ENCODE peak calls at places on chromosome 1, in eight cellular contexts. H, V, N, I, U, J, X and C are unnamed samples. For H3K36me3 and H3K4me1, the result is how much of the 10 kb centered on the place peaks cover.

GRCh38 chr1:66315675-66316074 is 218.3 kb upstream of the SGIP1 start:
- DNase-seq in H (no peak), V (no peak), N (no peak), I (no peak), U (peak), J (no peak), X (peak), C (no peak)

GRCh38 chr1:156420209-156421061 is 51.4 kb downstream of the RHBG start:
- DNase-seq in H (peak), V (no peak), N (no peak), I (no peak), U (no peak), J (no peak), X (no peak), C (peak)

GRCh38 chr1:151832318-151832984 is 849 bp upstream of the RORC start:
- DNase-seq in H (no peak), V (peak), N (peak), I (no peak), U (peak), J (no peak), X (peak), C (peak)

GRCh38 chr1:156513189-156513588 is 12.6 kb upstream of the MEF2D start:
- DNase-seq in H (no peak), V (peak), N (no peak), I (no peak), U (no peak), J (no peak), X (no peak), C (no peak)

GRCh38 chr1:231550448-231550781 is 21.9 kb downstream of the TSNAX start:
- DNase-seq in H (peak), V (no peak), N (no peak), I (no peak), U (peak), J (no peak), X (no peak), C (peak)

GRCh38 chr1:84719477-84720274 is 29.4 kb upstream of the SSX2IP start:
- DNase-seq in H (no peak), V (no peak), N (no peak), I (no peak), U (no peak), J (no peak), X (no peak), C (no peak)

GRCh38 chr1:68918563-68918962 is 421.7 kb upstream of the DEPDC1 start:
- DNase-seq in H (no peak), V (no peak), N (no peak), I (no peak), U (no peak), J (no peak), X (no peak), C (no peak)

GRCh38 chr1:236064674-236065508 is at the start of gene NID1:
- DNase-seq in H (peak), V (peak), N (peak), I (peak), U (peak), J (peak), X (peak), C (no peak)

DNA sequence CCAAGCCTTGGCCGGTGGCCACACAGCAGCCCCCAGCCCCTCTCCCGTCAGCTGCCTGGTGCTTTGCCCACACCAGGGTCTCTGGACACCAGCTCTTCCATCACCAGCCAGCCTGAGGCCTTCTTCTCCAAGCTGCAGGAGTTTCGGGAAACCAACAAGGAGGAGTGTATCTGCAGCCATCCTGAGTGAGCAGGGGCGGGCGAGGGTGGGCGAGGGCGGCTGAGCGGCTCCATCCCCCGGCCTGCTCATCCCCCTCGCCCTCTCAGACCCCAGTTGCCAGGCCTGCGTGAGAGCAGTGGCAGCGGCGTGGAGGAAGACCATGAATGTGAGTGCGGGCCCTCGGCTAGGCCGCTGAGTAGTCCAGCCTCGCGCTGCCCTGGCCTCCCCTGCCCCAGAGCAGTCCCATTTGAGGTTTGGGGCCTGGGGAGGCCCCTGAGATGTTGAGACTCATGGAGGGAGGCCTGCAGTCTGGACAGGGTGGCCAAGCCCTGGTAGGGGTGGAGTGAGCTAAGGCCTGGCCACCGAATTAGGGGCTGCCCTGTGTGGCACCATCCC is 9.7 kb downstream of the MIIP start:
- DNase-seq in H (no peak), V (no peak), N (no peak), I (no peak), U (no peak), J (no peak), X (no peak), C (no peak)
- H3K36me3 ChIP-seq in H (under half), V (under half), N (under half), I (under half), U (under half), J (under half), X (under half), C (under half)

GRCh38 chr1:56541408-56541807 is 38.0 kb downstream of the PLPP3 start:
- DNase-seq in H (no peak), V (no peak), N (no peak), I (no peak), U (peak), J (no peak), X (no peak), C (no peak)
- H3K4me1 ChIP-seq in H (under half), V (half or more), N (under half), I (under half), U (under half), J (under half), X (under half), C (under half)

GRCh38 chr1:3827813-3828307 is 29.2 kb downstream of the CEP104 start:
- DNase-seq in H (no peak), V (peak), N (no peak), I (no peak), U (peak), J (no peak), X (no peak), C (no peak)
- H3K36me3 ChIP-seq in H (under half), V (half or more), N (under half), I (under half), U (half or more), J (under half), X (under half), C (under half)

GRCh38 chr1:199007423-199007822 is 368.6 kb downstream of the PTPRC start:
- DNase-seq in H (no peak), V (no peak), N (no peak), I (no peak), U (no peak), J (no peak), X (no peak), C (no peak)
- H3K4me1 ChIP-seq in H (under half), V (under half), N (under half), I (under half), U (under half), J (under half), X (under half), C (under half)

GRCh38 chr1:183893561-183894289 is 88.8 kb downstream of the RGL1 start:
- DNase-seq in H (no peak), V (no peak), N (no peak), I (no peak), U (no peak), J (no peak), X (no peak), C (no peak)

GRCh38 chr1:183889095-183889494 is 84.2 kb downstream of the RGL1 start:
- DNase-seq in H (no peak), V (no peak), N (no peak), I (no peak), U (no peak), J (no peak), X (no peak), C (no peak)

GRCh38 chr1:183894290-183894565 is 89.3 kb downstream of the RGL1 start:
- DNase-seq in H (no peak), V (no peak), N (no peak), I (no peak), U (no peak), J (no peak), X (no peak), C (no peak)

GRCh38 chr1:183891158-183891557 is 86.2 kb downstream of the RGL1 start:
- DNase-seq in H (no peak), V (no peak), N (no peak), I (no peak), U (no peak), J (no peak), X (no peak), C (no peak)

DNA sequence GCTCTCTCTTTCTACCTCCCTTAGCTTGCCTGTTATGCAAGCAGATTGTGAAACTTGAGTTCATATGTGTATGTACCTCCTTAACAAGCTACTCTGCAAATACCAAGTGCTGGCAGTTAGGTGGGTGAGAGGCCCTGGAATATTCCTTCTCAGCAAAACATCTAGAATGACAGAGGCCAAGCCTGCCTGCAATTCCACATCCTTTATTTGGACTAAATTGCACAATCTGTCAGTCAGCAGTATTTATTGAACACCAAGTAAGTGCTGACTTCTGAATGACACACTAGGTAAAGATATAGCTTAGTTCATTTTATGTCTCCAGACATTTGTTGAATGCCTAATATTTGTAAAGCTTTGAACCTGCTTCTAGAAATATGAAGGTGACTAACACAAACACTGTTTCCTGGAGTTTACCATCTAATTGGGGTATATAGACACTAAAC is 87.5 kb downstream of the RGL1 start:
- DNase-seq in H (no peak), V (no peak), N (no peak), I (no peak), U (peak), J (no peak), X (peak), C (no peak)
- H3K36me3 ChIP-seq in H (under half), V (under half), N (under half), I (under half), U (under half), J (under half), X (under half), C (under half)

GRCh38 chr1:3011127-3011526 is 10.1 kb upstream of the ACTRT2 start:
- DNase-seq in H (no peak), V (peak), N (no peak), I (no peak), U (no peak), J (no peak), X (no peak), C (no peak)

GRCh38 chr1:3009556-3009955 is 11.7 kb upstream of the ACTRT2 start:
- DNase-seq in H (no peak), V (no peak), N (no peak), I (no peak), U (no peak), J (no peak), X (no peak), C (no peak)

GRCh38 chr1:3011631-3012510 is 9.4 kb upstream of the ACTRT2 start:
- DNase-seq in H (no peak), V (peak), N (no peak), I (no peak), U (no peak), J (no peak), X (no peak), C (no peak)

GRCh38 chr1:3007298-3008147 is 13.7 kb upstream of the ACTRT2 start:
- DNase-seq in H (no peak), V (peak), N (no peak), I (no peak), U (no peak), J (no peak), X (no peak), C (no peak)

GRCh38 chr1:3009021-3009420 is 12.2 kb upstream of the ACTRT2 start:
- DNase-seq in H (no peak), V (peak), N (no peak), I (no peak), U (no peak), J (no peak), X (no peak), C (no peak)
- H3K4me1 ChIP-seq in H (under half), V (under half), N (under half), I (under half), U (under half), J (under half), X (under half), C (under half)

GRCh38 chr1:19613075-19613748 is 30.9 kb upstream of the NBL1 start:
- DNase-seq in H (no peak), V (no peak), N (no peak), I (no peak), U (no peak), J (no peak), X (no peak), C (peak)

GRCh38 chr1:19618428-19618827 is 25.7 kb upstream of the NBL1 start:
- DNase-seq in H (no peak), V (no peak), N (no peak), I (no peak), U (no peak), J (no peak), X (no peak), C (no peak)

GRCh38 chr1:19615438-19615837 is 28.7 kb upstream of the NBL1 start:
- DNase-seq in H (no peak), V (no peak), N (no peak), I (no peak), U (no peak), J (no peak), X (no peak), C (no peak)

GRCh38 chr1:19619697-19620384 is 24.3 kb upstream of the NBL1 start:
- DNase-seq in H (no peak), V (no peak), N (no peak), I (no peak), U (no peak), J (no peak), X (no peak), C (peak)

DNA sequence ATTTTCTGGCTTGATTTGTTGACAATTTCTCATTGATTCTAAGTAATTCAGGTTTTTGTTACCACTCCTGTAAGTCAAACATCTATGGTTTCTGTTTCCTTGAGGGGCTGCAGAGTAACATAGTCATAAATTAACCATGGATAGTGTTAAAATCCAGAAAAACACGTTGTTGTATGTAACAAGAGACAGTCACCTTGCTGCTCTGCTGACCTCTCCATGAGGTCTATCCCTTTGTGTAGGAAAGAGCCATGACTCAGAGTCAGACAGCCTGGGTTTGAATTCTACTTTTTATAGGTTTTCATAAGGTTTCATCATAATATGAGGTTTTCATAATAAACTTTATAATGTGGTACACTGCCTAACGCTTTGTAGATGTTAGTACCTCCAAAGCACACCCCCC is 27.6 kb upstream of the NBL1 start:
- DNase-seq in H (no peak), V (no peak), N (no peak), I (no peak), U (peak), J (no peak), X (no peak), C (no peak)
- H3K36me3 ChIP-seq in H (under half), V (under half), N (under half), I (under half), U (under half), J (under half), X (under half), C (under half)

GRCh38 chr1:55244476-55245109 is 29.4 kb upstream of the USP24 start:
- DNase-seq in H (no peak), V (no peak), N (no peak), I (no peak), U (peak), J (no peak), X (no peak), C (no peak)
- H3K4me1 ChIP-seq in H (under half), V (under half), N (under half), I (under half), U (under half), J (under half), X (under half), C (under half)